ENCODE peak calls at places on chromosomes 6 and 20, in nine cellular contexts. N is Kasumi-1; F is hepatocyte; J is Peyer's patch; S is KBM-7; C is T follicular helper cell; I is right atrium auricular region; D is lung microvascular endothelial cell; U is activated naive CD4-positive, alpha-beta T cell. L is an unnamed sample.

GRCh38 chr6:170147832-170148708 is 142.8 kb downstream of the DLL1 start:
- DNase-seq in N (peak; percentile 73), F (no peak), J (no peak), S (peak; percentile 89), C (no peak), I (no peak), D (peak; percentile 30), U (peak; percentile 30), L (no peak)

GRCh38 chr6:98014791-98015201 is 731.8 kb upstream of the MMS22L start:
- DNase-seq in N (no peak), F (no peak), J (no peak), S (peak; percentile 0), C (no peak), I (no peak), D (no peak), U (no peak), L (peak; percentile 93)

GRCh38 chr20:46128310-46129151 is 10.4 kb downstream of the CD40 start:
- DNase-seq in N (peak; percentile 13), F (peak; percentile 40), J (no peak), S (peak; percentile 16), C (no peak), I (no peak), D (peak; percentile 59), U (no peak), L (peak; percentile 62)

GRCh38 chr6:3997144-3997770 is 81.7 kb downstream of the FAM217A start:
- DNase-seq in N (no peak), F (no peak), J (no peak), S (no peak), C (no peak), I (no peak), D (no peak), U (no peak), L (no peak)

GRCh38 chr20:22339946-22340345 is 244.4 kb downstream of the FOXA2 start:
- DNase-seq in N (no peak), F (no peak), J (no peak), S (no peak), C (no peak), I (no peak), D (no peak), U (no peak), L (no peak)

GRCh38 chr20:4532772-4533171 is 188.9 kb upstream of the PRND start:
- DNase-seq in N (no peak), F (no peak), J (no peak), S (no peak), C (no peak), I (no peak), D (no peak), U (no peak), L (no peak)

GRCh38 chr6:157182503-157183254 is 140.6 kb downstream of the TMEM242 start:
- DNase-seq in N (no peak), F (no peak), J (no peak), S (no peak), C (no peak), I (no peak), D (no peak), U (no peak), L (no peak)

GRCh38 chr6:3414704-3415453 is 42.0 kb downstream of the SLC22A23 start:
- DNase-seq in N (no peak), F (peak; percentile 79), J (no peak), S (peak; percentile 16), C (no peak), I (no peak), D (no peak), U (peak; percentile 10), L (no peak)

GRCh38 chr6:145531032-145531431 is 204.3 kb downstream of the EPM2A start:
- DNase-seq in N (no peak), F (no peak), J (no peak), S (no peak), C (no peak), I (no peak), D (no peak), U (no peak), L (peak; percentile 67)

GRCh38 chr6:155895641-155896040 is 440.0 kb upstream of the NOX3 start:
- DNase-seq in N (no peak), F (no peak), J (no peak), S (no peak), C (no peak), I (no peak), D (no peak), U (no peak), L (no peak)

GRCh38 chr6:150078788-150079187 is 9.9 kb upstream of the ULBP3 start:
- DNase-seq in N (no peak), F (no peak), J (no peak), S (no peak), C (no peak), I (no peak), D (no peak), U (no peak), L (no peak)

GRCh38 chr6:88105741-88106340 is 58.2 kb downstream of the SPACA1 start:
- DNase-seq in N (no peak), F (no peak), J (no peak), S (no peak), C (no peak), I (no peak), D (no peak), U (no peak), L (no peak)

GRCh38 chr6:163151212-163151611 is 263.3 kb upstream of the QKI start:
- DNase-seq in N (no peak), F (no peak), J (no peak), S (no peak), C (no peak), I (no peak), D (no peak), U (no peak), L (no peak)

L was measured in NCI-H1092 treated with DMSO at 0.1 percent for 48 hours.